ENCODE peak calls at places on chromosomes 4 and X, in six cellular contexts. L is fibroblast of lung, G is K562, R is GM23338, Z is hepatocyte, Q is GM12878. I is an unnamed sample.

GRCh38 chrX:154431321-154431720 is 2.8 kb downstream of the ATP6AP1 start:
- DNase-seq in L (no peak), Z (no peak), G (no peak), R (no peak), Q (no peak), I (no peak)

GRCh38 chr4:70559924-70560323 is 32.1 kb upstream of the AMBN start:
- DNase-seq in Q (no peak), L (peak; percentile 9), R (no peak), G (no peak), Z (no peak), I (no peak)

GRCh38 chr4:6204871-6205583 is 4.7 kb upstream of the JAKMIP1 start:
- DNase-seq in G (no peak), Z (no peak), R (no peak), Q (no peak), L (no peak), I (no peak)

GRCh38 chr4:175790067-175790466 is 22.0 kb downstream of the GPM6A start:
- DNase-seq in R (no peak), G (no peak), Z (no peak), L (no peak), Q (no peak), I (no peak)

GRCh38 chr4:158670975-158671664 is 567 bp downstream of the C4orf46 start:
- DNase-seq in Z (peak; percentile 85), G (peak; percentile 28), L (peak; percentile 83), R (peak; percentile 78), Q (peak; percentile 30), I (peak; percentile 88)

GRCh38 chr4:23741586-23742240 is 148.1 kb downstream of the PPARGC1A start:
- DNase-seq in L (no peak), Q (no peak), R (no peak), G (no peak), Z (peak; percentile 14), I (no peak)

GRCh38 chrX:65871671-65872311 is 168.1 kb downstream of the VSIG4 start:
- DNase-seq in L (no peak), G (peak; percentile 59), R (peak; percentile 61), Z (peak; percentile 49), Q (peak; percentile 50), I (peak; percentile 11)

GRCh38 chr4:13944095-13944501 is 316.6 kb upstream of the BOD1L1 start:
- DNase-seq in G (no peak), Z (no peak), Q (no peak), L (no peak), R (no peak), I (no peak)

GRCh38 chr4:153465583-153465921 is 608 bp upstream of the TMEM131L start:
- DNase-seq in L (peak; percentile 74), Q (no peak), R (peak; percentile 63), Z (peak; percentile 60), G (peak; percentile 49), I (peak; percentile 75)

GRCh38 chr4:61890321-61890720 is 690.2 kb downstream of the ADGRL3 start:
- DNase-seq in R (peak; percentile 23), L (no peak), G (no peak), Z (no peak), Q (no peak), I (no peak)

GRCh38 chrX:97556359-97556758 is 672.7 kb downstream of the RPA4 start:
- DNase-seq in L (no peak), G (no peak), Z (no peak), R (peak; percentile 15), Q (no peak), I (no peak)

GRCh38 chr4:81215219-81215892 is at the start of gene PRKG2:
- DNase-seq in Q (no peak), L (peak; percentile 73), R (peak; percentile 52), Z (peak; percentile 74), G (no peak), I (peak; percentile 64)

GRCh38 chr4:153227501-153227900 is 23.3 kb downstream of the TRIM2 start:
- DNase-seq in R (no peak), G (no peak), Z (no peak), Q (no peak), L (no peak), I (no peak)

GRCh38 chr4:21181716-21182115 is 481.5 kb downstream of the PACRGL start:
- DNase-seq in Q (no peak), L (peak; percentile 55), R (no peak), Z (no peak), G (no peak), I (no peak)

GRCh38 chrX:34764842-34765241 is 107.8 kb upstream of the TMEM47 start:
- DNase-seq in Z (no peak), R (peak; percentile 73), G (no peak), L (no peak), Q (no peak), I (no peak)

GRCh38 chrX:1387141-1387776 is 4.7 kb downstream of the SLC25A6 start:
- DNase-seq in Z (no peak), R (no peak), G (no peak), L (no peak), Q (no peak), I (no peak)

GRCh38 chr4:82362565-82362964 is 11.2 kb downstream of the HNRNPD start:
- DNase-seq in Q (no peak), Z (no peak), L (no peak), R (no peak), G (no peak), I (no peak)

GRCh38 chr4:94758141-94758699 is 465 bp downstream of the BMPR1B start:
- DNase-seq in R (peak; percentile 81), Q (no peak), G (no peak), L (no peak), Z (peak; percentile 54), I (peak; percentile 67)

GRCh38 chr4:159979953-159980352 is 877.1 kb downstream of the RAPGEF2 start:
- DNase-seq in G (no peak), Q (no peak), R (no peak), Z (no peak), L (no peak), I (no peak)

GRCh38 chr4:15914291-15914690 is 24.2 kb downstream of the FGFBP1 start:
- DNase-seq in Q (no peak), R (no peak), L (no peak), Z (no peak), G (no peak), I (no peak)

GRCh38 chr4:37389967-37390580 is 145.5 kb downstream of the NWD2 start:
- DNase-seq in R (peak; percentile 78), G (peak; percentile 19), Z (peak; percentile 80), Q (no peak), L (peak; percentile 57), I (peak; percentile 57)

GRCh38 chr4:126611900-126612299 is 1020.9 kb upstream of the INTU start:
- DNase-seq in L (peak; percentile 47), R (no peak), Q (no peak), Z (no peak), G (no peak), I (peak; percentile 81)

GRCh38 chr4:6271701-6272465 is 2.2 kb downstream of the WFS1 start:
- DNase-seq in R (no peak), G (no peak), Q (no peak), Z (no peak), L (no peak), I (no peak)

GRCh38 chrX:123859409-123859827 is 435 bp upstream of the XIAP start:
- DNase-seq in R (peak; percentile 86), G (no peak), Q (peak; percentile 21), Z (no peak), L (no peak), I (no peak)

GRCh38 chr4:3041192-3042142 is 32.9 kb downstream of the HTT-AS start:
- DNase-seq in Q (no peak), R (peak; percentile 51), G (no peak), L (peak; percentile 39), Z (no peak), I (peak; percentile 80)
- H3K4me3 ChIP-seq in Q (peak overlapping the region; percentile 85), R (no peak overlapping the region), G (no peak overlapping the region), L (peak overlapping the region; percentile 51), Z (no peak overlapping the region), I (peak overlapping the region; percentile 76)

DNA sequence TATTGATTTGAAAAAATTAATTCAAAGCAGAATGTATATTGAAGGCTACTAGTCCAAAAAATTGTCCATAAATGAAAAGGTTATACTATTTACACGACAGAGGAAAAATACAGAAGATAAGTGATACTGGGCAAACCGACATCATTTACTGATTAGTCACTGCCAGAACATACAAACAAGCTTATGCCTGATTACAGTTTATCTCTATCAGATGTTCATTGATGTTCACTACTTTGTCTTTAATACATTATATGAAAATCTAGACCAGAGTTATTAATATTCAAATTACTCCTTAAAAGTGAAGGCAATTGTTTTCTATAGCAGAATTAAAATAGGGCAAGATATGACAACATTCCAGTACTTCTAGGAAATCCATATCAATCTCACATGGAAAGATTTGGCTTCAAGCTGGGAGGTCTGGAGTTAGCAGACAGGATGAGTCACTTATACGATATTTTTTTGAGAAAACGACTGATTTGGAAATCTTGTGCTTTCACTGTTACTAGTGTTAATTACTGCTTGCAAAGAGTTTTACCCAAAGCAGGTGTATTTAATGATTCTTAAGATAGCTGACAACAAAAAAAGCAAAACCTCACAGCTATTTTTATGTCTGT is 31.8 kb downstream of the HPGD start:
- DNase-seq in Z (no peak), R (no peak), G (no peak), Q (no peak), L (peak; percentile 59), I (peak; percentile 30)
- H3K4me2 ChIP-seq in Z (peak overlapping the region; percentile 23), R (no peak overlapping the region), G (no peak overlapping the region), Q (no peak overlapping the region), L (peak overlapping the region; percentile 15), I (no peak overlapping the region)

DNA sequence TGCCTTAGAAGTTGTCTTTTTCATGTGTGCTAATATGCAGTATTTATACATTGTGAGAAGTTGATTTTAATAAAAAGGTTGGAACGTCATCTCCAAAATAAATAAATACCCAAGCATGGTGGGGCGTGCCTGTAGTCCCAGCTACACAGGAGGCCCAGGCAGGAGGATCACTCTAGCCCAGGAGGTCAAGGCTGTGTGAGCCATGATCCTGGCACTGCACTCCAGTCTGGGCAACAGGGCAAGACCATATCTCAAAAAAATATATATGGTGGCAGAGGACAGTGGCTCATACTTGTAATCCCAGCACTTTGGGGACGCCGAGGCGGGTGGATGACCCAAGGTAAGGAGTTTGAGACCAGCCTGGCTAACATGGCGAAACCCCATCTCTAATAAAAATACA is 6.4 kb downstream of the SLBP start:
- DNase-seq in R (no peak), Z (no peak), L (no peak), G (no peak), Q (no peak), I (no peak)
- H4K20me1 ChIP-seq in R (peaks cover 37% of the 10 kb centered on the region), Z (peaks cover 50% of the 10 kb centered on the region), L (no peaks in the 10 kb centered on the region), G (peaks cover 49% of the 10 kb centered on the region), Q (no peaks in the 10 kb centered on the region), I (peaks cover 5% of the 10 kb centered on the region)

GRCh38 chr4:88600129-88600849 is 8.0 kb downstream of the HERC3 start:
- DNase-seq in R (no peak), Q (no peak), L (peak; percentile 67), G (no peak), Z (no peak), I (peak; percentile 91)
- H3K4me3 ChIP-seq in R (no peak overlapping the region), Q (no peak overlapping the region), L (peak overlapping the region; percentile 32), G (no peak overlapping the region), Z (no peak overlapping the region), I (peak overlapping the region; percentile 53)

DNA sequence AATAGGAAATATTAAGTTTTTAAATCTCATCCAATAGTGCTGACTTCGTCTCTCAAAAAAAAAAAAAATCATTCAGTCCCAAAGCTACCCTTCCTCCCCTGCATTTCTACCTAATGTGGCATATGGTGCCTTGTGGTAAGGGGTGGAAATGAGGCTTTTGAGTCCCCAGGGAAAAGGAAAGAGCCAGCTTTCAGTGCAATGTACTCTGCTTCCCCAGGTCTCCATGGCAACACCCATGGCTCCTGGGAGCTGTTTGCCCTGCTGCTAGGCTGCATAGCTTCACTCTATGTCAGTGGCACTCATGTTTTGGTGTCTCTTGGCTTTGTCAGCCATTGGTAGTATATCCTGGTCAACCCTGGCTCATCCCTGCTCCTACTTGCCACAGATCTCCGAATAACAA is 175.9 kb downstream of the SLC39A8 start:
- DNase-seq in G (no peak), Q (no peak), R (peak; percentile 52), Z (peak; percentile 27), L (no peak), I (peak; percentile 3)
- H3K4me2 ChIP-seq in G (no peak overlapping the region), Q (no peak overlapping the region), R (no peak overlapping the region), Z (no peak overlapping the region), L (no peak overlapping the region), I (no peak overlapping the region)

I was measured in GM23248.